ENCODE peak calls at places on chromosome 5, in four cellular contexts. One of them, this sample, is unnamed.

GRCh38 chr5:113245427-113246052 is 189.2 kb downstream of the TSSK1B start:
- DNase-seq in H1: no peak
- DNase-seq in IMR-90: no peak
- DNase-seq in K562: no peak
- DNase-seq in this sample: no peak

GRCh38 chr5:53895091-53895683 is 334.7 kb downstream of the NDUFS4 start:
- DNase-seq in K562: no peak
- DNase-seq in H1: no peak
- DNase-seq in IMR-90: no peak
- DNase-seq in this sample: no peak

GRCh38 chr5:103256178-103256577 is 2.4 kb upstream of the MACIR start:
- DNase-seq in H1: no peak
- DNase-seq in IMR-90: no peak
- DNase-seq in K562: peak
- DNase-seq in this sample: no peak

GRCh38 chr5:116763987-116764866 is 189.6 kb upstream of the SEMA6A start:
- DNase-seq in K562: no peak
- DNase-seq in H1: no peak
- DNase-seq in IMR-90: no peak
- DNase-seq in this sample: peak

GRCh38 chr5:140381351-140381750 is 20.3 kb upstream of the ANKHD1 start:
- DNase-seq in H1: no peak
- DNase-seq in K562: no peak
- DNase-seq in IMR-90: no peak
- DNase-seq in this sample: no peak

GRCh38 chr5:127741412-127741811 is 38.2 kb downstream of the CCDC192 start:
- DNase-seq in H1: no peak
- DNase-seq in K562: no peak
- DNase-seq in IMR-90: no peak
- DNase-seq in this sample: no peak

GRCh38 chr5:60487466-60487865 is 212.5 kb downstream of the DEPDC1B start:
- DNase-seq in K562: no peak
- DNase-seq in H1: no peak
- DNase-seq in IMR-90: no peak
- DNase-seq in this sample: no peak

GRCh38 chr5:174271316-174271715 is 225.8 kb downstream of the NSG2 start:
- DNase-seq in K562: no peak
- DNase-seq in IMR-90: no peak
- DNase-seq in H1: no peak
- DNase-seq in this sample: no peak

GRCh38 chr5:17732351-17732923 is 98.2 kb downstream of the TAF11L14 start:
- DNase-seq in H1: no peak
- DNase-seq in K562: no peak
- DNase-seq in IMR-90: no peak
- DNase-seq in this sample: no peak

GRCh38 chr5:38807570-38808461 is 38.0 kb upstream of the OSMR start:
- DNase-seq in K562: peak
- DNase-seq in IMR-90: peak
- DNase-seq in H1: no peak
- DNase-seq in this sample: no peak

DNA sequence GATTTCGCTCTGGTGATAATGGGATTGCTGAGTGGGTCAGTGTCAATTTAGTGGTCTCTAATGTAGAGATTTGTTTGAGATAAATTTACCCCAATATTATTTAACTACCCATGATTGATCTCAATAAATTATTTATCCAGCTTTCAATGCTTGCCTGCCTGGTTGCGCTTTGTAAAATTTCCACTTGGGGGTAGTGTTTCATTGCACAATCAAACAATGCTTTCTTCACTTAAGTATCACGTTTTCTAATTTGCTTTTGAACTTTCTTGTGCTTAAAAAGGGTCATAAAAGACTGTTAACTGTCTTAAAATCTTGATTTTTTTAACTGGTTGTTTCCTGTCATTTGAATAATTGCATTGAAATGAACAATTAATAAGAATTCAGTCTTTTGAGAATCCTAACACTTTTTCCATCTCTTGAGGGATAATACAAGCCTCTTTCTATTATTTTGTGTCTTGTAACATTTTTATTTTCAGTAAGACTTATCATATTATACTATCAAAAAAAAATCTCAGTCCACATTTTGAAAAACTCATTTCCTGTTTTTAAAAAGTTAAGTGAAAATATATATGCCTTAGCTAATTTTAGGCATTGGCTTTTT is 18.7 kb downstream of the HSD17B4 start:
- DNase-seq in IMR-90: peak
- DNase-seq in K562: peak
- DNase-seq in H1: no peak
- DNase-seq in this sample: no peak
- TF ChIP-seq RFX5 in IMR-90: no peak
- TF ChIP-seq RFX5 in K562: no peak
- TF ChIP-seq RFX5 in H1: no peak
- TF ChIP-seq RFX5 in this sample: no peak

DNA sequence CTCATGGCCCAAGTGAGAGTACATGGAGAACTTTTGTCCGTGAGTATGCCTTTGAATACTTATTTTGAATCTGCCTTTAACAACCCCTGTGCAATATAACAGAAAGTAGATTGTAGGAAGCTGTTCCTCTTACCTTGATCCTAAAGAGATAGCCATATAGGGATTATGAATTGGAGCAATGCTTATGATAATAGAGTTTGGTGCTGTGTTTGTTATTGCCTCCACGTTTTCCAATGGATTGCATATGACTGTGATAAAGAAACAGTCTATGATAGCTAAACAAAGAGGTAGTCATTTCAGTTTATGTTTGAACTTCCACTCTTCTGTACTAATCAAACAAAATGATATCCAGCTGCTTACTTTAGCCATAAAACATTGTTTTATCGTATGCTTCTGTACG is 199.6 kb upstream of the RGMB start:
- DNase-seq in IMR-90: no peak
- DNase-seq in K562: no peak
- DNase-seq in H1: no peak
- DNase-seq in this sample: no peak
- TF ChIP-seq CHD1 in IMR-90: no peak
- TF ChIP-seq CHD1 in K562: no peak
- TF ChIP-seq CHD1 in H1: no peak
- TF ChIP-seq CHD1 in this sample: no peak

GRCh38 chr5:145385276-145385675 is 449.9 kb downstream of the PRELID2 start:
- DNase-seq in K562: no peak
- DNase-seq in IMR-90: no peak
- DNase-seq in H1: no peak
- DNase-seq in this sample: no peak

GRCh38 chr5:145389047-145389446 is 446.1 kb downstream of the PRELID2 start:
- DNase-seq in K562: no peak
- DNase-seq in H1: no peak
- DNase-seq in IMR-90: no peak
- DNase-seq in this sample: no peak
- TF ChIP-seq RFX5 in K562: no peak
- TF ChIP-seq RFX5 in H1: no peak
- TF ChIP-seq RFX5 in IMR-90: no peak
- TF ChIP-seq RFX5 in this sample: no peak

GRCh38 chr5:181008136-181008535 is 19.5 kb downstream of the BTNL3 start:
- DNase-seq in H1: no peak
- DNase-seq in K562: no peak
- DNase-seq in IMR-90: no peak
- DNase-seq in this sample: no peak
- TF ChIP-seq CHD1 in H1: no peak
- TF ChIP-seq CHD1 in K562: no peak
- TF ChIP-seq CHD1 in IMR-90: no peak
- TF ChIP-seq CHD1 in this sample: no peak

DNA sequence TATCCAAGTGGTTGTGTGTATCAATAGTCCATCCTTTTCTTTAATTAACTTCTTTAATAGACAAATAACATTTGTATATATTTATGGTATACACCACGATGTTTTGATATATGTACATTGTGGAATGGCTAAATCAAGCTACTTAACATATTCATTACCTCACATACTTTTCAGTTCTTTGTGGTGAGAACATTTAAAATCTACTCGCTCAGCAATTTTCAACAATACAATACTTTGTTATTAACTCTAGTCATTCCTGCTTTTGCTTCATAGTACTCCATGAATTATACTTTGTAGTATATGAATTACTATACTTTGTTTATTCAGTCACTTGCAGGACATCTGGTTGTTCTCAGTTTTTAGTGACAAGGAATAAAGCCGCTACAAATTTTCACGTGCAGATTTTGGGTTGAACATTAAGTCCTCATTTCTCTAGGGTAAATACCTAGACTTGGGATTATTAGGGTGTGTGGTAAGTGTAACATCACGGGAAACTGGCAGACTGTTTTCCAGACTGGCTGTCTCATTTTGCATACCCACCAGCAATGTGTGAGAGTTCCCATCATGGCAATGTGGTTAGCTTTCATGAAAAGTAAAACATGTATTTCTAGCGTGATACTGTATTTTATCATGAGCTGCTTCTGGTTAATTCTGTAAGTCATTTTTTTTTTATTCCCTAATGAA is 354.4 kb upstream of the WWC1 start:
- DNase-seq in IMR-90: no peak
- DNase-seq in H1: no peak
- DNase-seq in K562: no peak
- DNase-seq in this sample: no peak
- TF ChIP-seq RFX5 in IMR-90: no peak
- TF ChIP-seq RFX5 in H1: no peak
- TF ChIP-seq RFX5 in K562: no peak
- TF ChIP-seq RFX5 in this sample: no peak

GRCh38 chr5:96679293-96679692 is 17.1 kb downstream of the CAST start:
- DNase-seq in H1: no peak
- DNase-seq in K562: no peak
- DNase-seq in IMR-90: no peak
- DNase-seq in this sample: no peak

GRCh38 chr5:96683392-96683791 is 21.2 kb downstream of the CAST start:
- DNase-seq in H1: no peak
- DNase-seq in IMR-90: no peak
- DNase-seq in K562: no peak
- DNase-seq in this sample: no peak

GRCh38 chr5:96677496-96677895 is 15.3 kb downstream of the CAST start:
- DNase-seq in H1: no peak
- DNase-seq in IMR-90: no peak
- DNase-seq in K562: no peak
- DNase-seq in this sample: no peak

GRCh38 chr5:96683810-96684209 is 21.6 kb downstream of the CAST start:
- DNase-seq in IMR-90: no peak
- DNase-seq in H1: no peak
- DNase-seq in K562: no peak
- DNase-seq in this sample: no peak

DNA sequence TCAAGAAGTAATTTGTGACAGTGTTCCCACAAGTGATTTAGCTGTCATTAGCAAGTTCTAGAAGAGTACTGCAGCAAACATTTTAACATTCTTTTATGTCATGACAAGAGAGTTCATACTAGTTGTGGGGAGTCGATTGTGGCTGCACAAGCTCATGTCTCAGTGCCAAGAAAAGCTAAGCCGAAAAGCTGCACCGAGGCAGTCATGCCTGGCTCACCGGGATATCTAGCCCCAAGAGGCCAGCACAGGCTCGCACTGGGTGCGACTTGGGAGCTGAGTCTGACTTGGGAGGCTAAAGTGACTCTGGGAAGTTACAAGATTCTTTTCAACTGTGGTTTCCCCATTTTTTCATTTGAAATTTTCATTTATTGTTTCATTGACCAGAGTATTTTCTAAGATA is 18.6 kb downstream of the CAST start:
- DNase-seq in IMR-90: no peak
- DNase-seq in H1: no peak
- DNase-seq in K562: no peak
- DNase-seq in this sample: no peak
- TF ChIP-seq CHD1 in IMR-90: no peak
- TF ChIP-seq CHD1 in H1: no peak
- TF ChIP-seq CHD1 in K562: no peak
- TF ChIP-seq CHD1 in this sample: no peak